ENCODE peak calls at places on chromosomes 11 and 22, in four cellular contexts. S is tibial artery, E is Peyer's patch, J is mammary epithelial cell. T is an unnamed sample.

GRCh38 chr22:40210814-40211213 is 33.1 kb downstream of the TNRC6B start:
- DNase-seq in E (no peak), S (no peak), J (no peak), T (no peak)

GRCh38 chr11:96091476-96091875 is 167.6 kb upstream of the MTMR2 start:
- DNase-seq in J (no peak), E (no peak), S (no peak), T (no peak)

GRCh38 chr11:66878554-66878953 is 21.7 kb downstream of the LRFN4 start:
- DNase-seq in J (no peak), E (peak; percentile 44), S (peak; percentile 63), T (no peak)

GRCh38 chr11:96272542-96273306 is 70.3 kb downstream of the MAML2 start:
- DNase-seq in J (peak; percentile 45), E (no peak), S (no peak), T (no peak)

GRCh38 chr22:20141186-20142077 is 9.4 kb downstream of the CCDC188 start:
- DNase-seq in J (no peak), S (no peak), E (no peak), T (no peak)

GRCh38 chr11:93329936-93330445 is 551 bp upstream of the DEUP1 start:
- DNase-seq in J (no peak), S (no peak), E (no peak), T (no peak)

GRCh38 chr22:36871669-36872081 is 10.9 kb downstream of the NCF4 start:
- DNase-seq in E (no peak), J (peak; percentile 77), S (no peak), T (peak; percentile 52)

GRCh38 chr11:69640260-69640994 is 529 bp upstream of the CCND1 start:
- DNase-seq in J (peak; percentile 52), S (no peak), E (peak; percentile 69), T (peak; percentile 77)

GRCh38 chr22:31488988-31489617 is 539 bp downstream of the EIF4ENIF1 start:
- DNase-seq in E (peak; percentile 62), S (no peak), J (peak; percentile 20), T (peak; percentile 74)

GRCh38 chr11:119584193-119585037 is 144.6 kb downstream of the NECTIN1 start:
- DNase-seq in S (no peak), E (no peak), J (peak; percentile 61), T (peak; percentile 71)

GRCh38 chr11:67275606-67276409 is 9.5 kb downstream of the GRK2 start:
- DNase-seq in E (peak; percentile 44), J (no peak), S (peak; percentile 62), T (peak; percentile 63)

GRCh38 chr11:37504066-37504611 is 906.1 kb upstream of the RAG2 start:
- DNase-seq in J (peak; percentile 98), S (no peak), E (no peak), T (no peak)
- H3K4me1 ChIP-seq in J (peaks cover 51% of the 10 kb centered on the region), S (no peaks in the 10 kb centered on the region), E (no peaks in the 10 kb centered on the region), T (no peaks in the 10 kb centered on the region)

GRCh38 chr11:12244156-12244555 is 133.2 kb upstream of the PARVA start:
- DNase-seq in J (no peak), E (no peak), S (no peak), T (no peak)
- H3K27ac ChIP-seq in J (no peak overlapping the region), E (no peak overlapping the region), S (peak overlapping the region; percentile 77), T (no peak overlapping the region)

GRCh38 chr22:38866399-38867123 is 5.5 kb downstream of the CBX6 start:
- DNase-seq in E (no peak), S (peak; percentile 67), J (no peak), T (peak; percentile 63)
- H3K4me1 ChIP-seq in E (peaks cover 11% of the 10 kb centered on the region), S (peaks cover 10% of the 10 kb centered on the region), J (peaks cover 21% of the 10 kb centered on the region), T (peaks cover 44% of the 10 kb centered on the region)

DNA sequence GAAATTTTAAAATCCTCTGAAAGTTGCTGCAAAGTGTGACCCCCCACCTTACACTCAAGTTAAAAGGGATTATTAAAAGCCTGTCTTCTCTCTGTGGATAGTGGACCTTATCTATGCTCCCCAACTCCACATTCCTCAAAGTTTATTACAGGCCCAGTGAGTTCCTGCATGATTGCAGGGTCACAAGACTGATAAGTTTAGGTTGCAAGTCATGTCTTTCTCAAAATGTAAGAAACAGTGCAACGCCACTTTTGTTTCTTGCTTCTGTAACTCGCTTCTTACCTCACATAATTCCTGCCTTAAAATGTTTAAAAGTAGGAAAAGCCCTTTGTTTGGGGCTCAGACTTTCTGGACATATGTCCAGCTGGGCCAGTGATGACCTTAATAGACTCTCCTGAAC is 38.4 kb upstream of the GLYAT start:
- DNase-seq in J (no peak), E (no peak), S (no peak), T (no peak)
- H3K27ac ChIP-seq in J (peak overlapping the region; percentile 48), E (no peak overlapping the region), S (no peak overlapping the region), T (no peak overlapping the region)

GRCh38 chr11:12077535-12078280 is 32.7 kb upstream of the MICAL2 start:
- DNase-seq in J (peak; percentile 68), S (no peak), E (no peak), T (no peak)

GRCh38 chr11:12075291-12075690 is 35.1 kb upstream of the MICAL2 start:
- DNase-seq in E (no peak), S (no peak), J (no peak), T (no peak)

GRCh38 chr11:12075822-12076821 is 34.3 kb upstream of the MICAL2 start:
- DNase-seq in J (peak; percentile 100), S (peak; percentile 87), E (no peak), T (no peak)

GRCh38 chr11:12074529-12075195 is 35.7 kb upstream of the MICAL2 start:
- DNase-seq in E (no peak), J (no peak), S (peak; percentile 12), T (no peak)

GRCh38 chr11:12076840-12077534 is 33.4 kb upstream of the MICAL2 start:
- DNase-seq in E (no peak), J (no peak), S (no peak), T (no peak)
- H3K4me1 ChIP-seq in E (no peaks in the 10 kb centered on the region), J (peaks cover 43% of the 10 kb centered on the region), S (no peaks in the 10 kb centered on the region), T (peaks cover 12% of the 10 kb centered on the region)

GRCh38 chr11:75011357-75011756 is 22.6 kb downstream of the NEU3 start:
- DNase-seq in J (no peak), E (no peak), S (no peak), T (no peak)

GRCh38 chr11:75014129-75014528 is 25.4 kb downstream of the NEU3 start:
- DNase-seq in J (peak; percentile 36), E (no peak), S (no peak), T (no peak)

GRCh38 chr11:75011872-75012271 is 23.1 kb downstream of the NEU3 start:
- DNase-seq in S (no peak), E (no peak), J (no peak), T (no peak)

GRCh38 chr11:75013051-75013450 is 24.3 kb downstream of the NEU3 start:
- DNase-seq in S (no peak), E (no peak), J (no peak), T (no peak)
- H3K27ac ChIP-seq in S (no peak overlapping the region), E (no peak overlapping the region), J (no peak overlapping the region), T (no peak overlapping the region)

DNA sequence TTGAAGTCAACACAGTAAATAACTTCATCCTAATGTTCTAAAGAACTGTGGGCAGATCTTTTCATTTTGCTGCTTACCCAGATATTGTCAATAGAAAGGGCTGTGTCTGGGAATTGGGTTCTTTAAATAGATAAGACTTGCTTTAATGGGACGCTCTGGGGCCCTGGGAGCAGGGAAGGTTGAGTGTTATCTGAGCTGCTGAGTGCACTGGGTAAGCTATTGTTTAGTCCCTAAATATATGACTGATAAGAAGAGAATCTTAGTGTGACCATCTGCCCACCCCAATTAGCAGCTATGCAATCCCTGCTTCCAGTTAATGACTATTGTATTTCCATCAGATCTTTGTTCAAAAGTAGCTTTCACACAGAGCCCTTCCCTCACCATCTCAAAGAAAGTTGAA is 44.4 kb downstream of the ARHGAP42 start:
- DNase-seq in J (no peak), S (no peak), E (no peak), T (no peak)
- H3K4me1 ChIP-seq in J (no peaks in the 10 kb centered on the region), S (no peaks in the 10 kb centered on the region), E (no peaks in the 10 kb centered on the region), T (no peaks in the 10 kb centered on the region)

GRCh38 chr22:35589071-35589735 is 27.9 kb downstream of the MB start:
- DNase-seq in S (no peak), E (no peak), J (peak; percentile 96), T (no peak)

GRCh38 chr22:35587447-35587870 is 29.7 kb downstream of the MB start:
- DNase-seq in J (no peak), E (no peak), S (peak; percentile 74), T (peak; percentile 89)

GRCh38 chr22:35586771-35587170 is 30.4 kb downstream of the MB start:
- DNase-seq in S (no peak), J (no peak), E (no peak), T (no peak)

GRCh38 chr22:35589736-35590079 is 27.4 kb downstream of the MB start:
- DNase-seq in S (no peak), E (no peak), J (no peak), T (no peak)

DNA sequence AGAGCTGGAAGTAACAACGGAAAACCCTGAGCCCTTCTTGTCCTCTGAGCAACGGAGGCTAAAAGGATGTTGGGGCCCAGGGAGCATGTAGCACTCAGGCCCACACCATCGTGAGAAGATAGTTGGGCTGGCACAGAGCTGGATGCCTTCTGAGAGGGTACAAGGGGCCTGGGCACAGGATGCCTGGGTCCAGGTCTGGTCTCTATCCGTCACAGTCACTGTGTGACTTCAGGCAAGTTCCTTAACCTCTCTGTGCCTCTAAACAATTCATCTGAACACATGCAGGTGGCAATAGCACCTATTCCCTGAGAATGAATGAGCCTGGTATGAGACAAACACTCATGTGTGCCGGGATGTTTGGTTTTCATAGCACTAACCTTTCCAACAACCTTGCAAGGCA is 29.2 kb downstream of the MB start:
- DNase-seq in J (no peak), E (no peak), S (no peak), T (no peak)
- H3K27ac ChIP-seq in J (no peak overlapping the region), E (no peak overlapping the region), S (no peak overlapping the region), T (no peak overlapping the region)

GRCh38 chr11:19673924-19674390 is 38.7 kb upstream of the NAV2 start:
- DNase-seq in E (peak; percentile 55), J (no peak), S (peak; percentile 97), T (peak; percentile 86)
- H3K4me1 ChIP-seq in E (no peaks in the 10 kb centered on the region), J (peaks cover 65% of the 10 kb centered on the region), S (no peaks in the 10 kb centered on the region), T (peaks cover 38% of the 10 kb centered on the region)

DNA sequence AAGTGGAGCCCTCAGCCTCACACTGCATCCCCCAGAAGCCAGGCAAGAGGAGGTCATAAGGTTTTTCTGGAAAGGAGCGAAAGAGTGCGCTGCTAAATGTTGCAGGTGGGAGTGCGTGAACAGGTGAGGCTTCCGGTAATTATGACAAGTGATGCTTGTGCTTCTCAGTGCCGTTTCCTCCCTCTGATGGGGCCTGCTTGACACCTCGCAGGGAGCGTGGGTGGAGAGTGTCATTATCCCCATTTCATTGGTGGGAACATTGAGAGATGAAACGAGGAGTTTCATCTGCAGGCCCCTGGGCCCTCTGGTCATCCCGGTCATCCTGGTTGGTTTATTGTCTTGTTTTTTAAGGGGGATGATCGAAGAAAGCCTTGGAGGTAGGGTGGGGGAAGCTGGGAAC is 57.5 kb downstream of the BCR start:
- DNase-seq in S (no peak), E (no peak), J (no peak), T (no peak)
- H3K27ac ChIP-seq in S (peak overlapping the region; percentile 66), E (peak overlapping the region; percentile 25), J (no peak overlapping the region), T (no peak overlapping the region)